ENCODE peak calls at places on chromosomes 5 and 9, in ten cellular contexts. W is transverse colon, Q is spleen, B is esophagus muscularis mucosa, M is A549, U is esophagus squamous epithelium, Z is breast epithelium, O is right lobe of liver, T is sigmoid colon, R is lower leg skin. X is an unnamed sample.

GRCh38 chr9:101026824-101027223 is 1.7 kb upstream of the PLPPR1 start:
- DNase-seq in W (no peak), Q (no peak), B (no peak), M (no peak), U (no peak), Z (no peak), O (no peak), T (no peak), R (no peak), X (no peak)

GRCh38 chr9:33620738-33621439 is 96.8 kb downstream of the ANKRD18B start:
- DNase-seq in W (no peak), Q (no peak), B (peak; percentile 83), M (no peak), U (no peak), Z (no peak), O (no peak), T (no peak), R (no peak), X (no peak)

GRCh38 chr9:14723301-14723700 is 768 bp upstream of the CER1 start:
- DNase-seq in W (no peak), Q (no peak), B (no peak), M (no peak), U (no peak), Z (no peak), O (no peak), T (no peak), R (no peak), X (no peak)

GRCh38 chr5:139251695-139252288 is 41.7 kb upstream of the MATR3 start:
- DNase-seq in W (no peak), Q (no peak), B (no peak), M (no peak), U (no peak), Z (no peak), O (no peak), T (peak; percentile 4), R (peak; percentile 18), X (no peak)

GRCh38 chr5:76944638-76945037 is 8.2 kb upstream of the CRHBP start:
- DNase-seq in W (no peak), Q (no peak), B (no peak), M (no peak), U (no peak), Z (no peak), O (no peak), T (no peak), R (no peak), X (no peak)

GRCh38 chr9:109779711-109780452 is at the start of gene PALM2AKAP2:
- DNase-seq in W (peak; percentile 41), Q (no peak), B (peak; percentile 89), M (peak; percentile 39), U (no peak), Z (no peak), O (peak; percentile 85), T (peak; percentile 77), R (peak; percentile 88), X (peak; percentile 78)

GRCh38 chr5:37751227-37751626 is 88.6 kb downstream of the GDNF start:
- DNase-seq in W (no peak), Q (no peak), B (no peak), M (no peak), U (no peak), Z (no peak), O (no peak), T (no peak), R (no peak), X (no peak)

GRCh38 chr5:112475747-112476435 is 56.8 kb upstream of the EPB41L4A start:
- DNase-seq in W (no peak), Q (no peak), B (no peak), M (no peak), U (no peak), Z (no peak), O (no peak), T (no peak), R (no peak), X (no peak)

GRCh38 chr5:15993334-15993733 is 186.3 kb downstream of the MARCHF11 start:
- DNase-seq in W (no peak), Q (no peak), B (no peak), M (no peak), U (no peak), Z (no peak), O (no peak), T (no peak), R (no peak), X (no peak)

GRCh38 chr9:137320555-137321384 is 18.7 kb upstream of the NRARP start:
- DNase-seq in W (peak; percentile 17), Q (peak; percentile 90), B (no peak), M (no peak), U (no peak), Z (no peak), O (peak; percentile 59), T (peak; percentile 59), R (peak; percentile 85), X (peak; percentile 67)

GRCh38 chr9:130498298-130498917 is 53.6 kb downstream of the ASS1 start:
- DNase-seq in W (no peak), Q (no peak), B (no peak), M (no peak), U (no peak), Z (no peak), O (peak; percentile 78), T (no peak), R (no peak), X (no peak)

GRCh38 chr9:126499005-126499910 is 114.5 kb upstream of the LMX1B start:
- DNase-seq in W (peak; percentile 20), Q (peak; percentile 90), B (no peak), M (peak; percentile 55), U (no peak), Z (no peak), O (no peak), T (peak; percentile 60), R (no peak), X (no peak)

GRCh38 chr5:124888050-124888506 is 141.6 kb upstream of the ZNF608 start:
- DNase-seq in W (no peak), Q (no peak), B (no peak), M (peak; percentile 27), U (no peak), Z (no peak), O (no peak), T (no peak), R (no peak), X (no peak)

GRCh38 chr9:37529111-37529510 is 43.4 kb downstream of the POLR1E start:
- DNase-seq in W (peak; percentile 71), Q (peak; percentile 83), B (no peak), M (no peak), U (no peak), Z (no peak), O (no peak), T (no peak), R (no peak), X (no peak)

GRCh38 chr5:180515294-180515693 is 21.1 kb downstream of the CNOT6 start:
- DNase-seq in W (no peak), Q (no peak), B (no peak), M (no peak), U (no peak), Z (no peak), O (no peak), T (no peak), R (no peak), X (no peak)

GRCh38 chr5:88875609-88876234 is 7.3 kb downstream of the MEF2C start:
- DNase-seq in W (no peak), Q (no peak), B (no peak), M (no peak), U (no peak), Z (no peak), O (no peak), T (no peak), R (no peak), X (no peak)

GRCh38 chr5:178532236-178532635 is 58.0 kb downstream of the COL23A1 start:
- DNase-seq in W (no peak), Q (peak; percentile 41), B (no peak), M (no peak), U (no peak), Z (no peak), O (peak; percentile 23), T (no peak), R (no peak), X (no peak)

GRCh38 chr5:126976520-126977172 is 53.7 kb downstream of the MARCHF3 start:
- DNase-seq in W (no peak), Q (peak; percentile 72), B (no peak), M (no peak), U (no peak), Z (no peak), O (no peak), T (no peak), R (no peak), X (no peak)
- TF ChIP-seq POLR2A in W (no peak), Q (no peak), B (no peak), M (no peak), U (no peak), Z (no peak), O (no peak), T (no peak), R (no peak), X (no peak)

GRCh38 chr5:73900566-73900965 is 274.6 kb downstream of the ARHGEF28 start:
- DNase-seq in W (no peak), Q (no peak), B (no peak), M (no peak), U (no peak), Z (no peak), O (no peak), T (no peak), R (no peak), X (no peak)

GRCh38 chr5:73899916-73900315 is 273.9 kb downstream of the ARHGEF28 start:
- DNase-seq in W (no peak), Q (no peak), B (no peak), M (no peak), U (no peak), Z (no peak), O (no peak), T (no peak), R (no peak), X (no peak)

GRCh38 chr5:73901045-73901444 is 275.0 kb downstream of the ARHGEF28 start:
- DNase-seq in W (peak; percentile 50), Q (no peak), B (no peak), M (peak; percentile 79), U (no peak), Z (peak; percentile 58), O (no peak), T (no peak), R (peak; percentile 88), X (peak; percentile 46)

GRCh38 chr5:73902327-73903051 is 276.5 kb downstream of the ARHGEF28 start:
- DNase-seq in W (no peak), Q (no peak), B (no peak), M (peak; percentile 41), U (no peak), Z (no peak), O (no peak), T (no peak), R (no peak), X (no peak)

GRCh38 chr5:73901455-73901854 is 275.5 kb downstream of the ARHGEF28 start:
- DNase-seq in W (peak; percentile 25), Q (no peak), B (no peak), M (peak; percentile 31), U (no peak), Z (no peak), O (no peak), T (no peak), R (no peak), X (no peak)
- TF ChIP-seq CTCF in W (no peak), Q (no peak), B (no peak), M (peak; percentile 33), U (no peak), Z (no peak), O (no peak), T (no peak), R (no peak), X (no peak)

GRCh38 chr9:77177143-77177893 is at the start of gene VPS13A:
- DNase-seq in W (peak; percentile 95), Q (peak; percentile 97), B (peak; percentile 96), M (peak; percentile 84), U (peak; percentile 48), Z (peak; percentile 86), O (peak; percentile 96), T (peak; percentile 97), R (peak; percentile 99), X (peak; percentile 94)
- TF ChIP-seq POLR2A in W (peak; percentile 75), Q (peak; percentile 46), B (no peak), M (peak; percentile 75), U (no peak), Z (no peak), O (peak; percentile 78), T (peak; percentile 43), R (no peak), X (no peak)

GRCh38 chr5:107570805-107571531 is 99.8 kb downstream of the EFNA5 start:
- DNase-seq in W (peak; percentile 55), Q (no peak), B (no peak), M (peak; percentile 14), U (no peak), Z (no peak), O (peak; percentile 58), T (no peak), R (no peak), X (peak; percentile 35)
- TF ChIP-seq CTCF in W (no peak), Q (no peak), B (no peak), M (no peak), U (no peak), Z (no peak), O (no peak), T (no peak), R (no peak), X (no peak)